ENCODE peak calls at places on chromosome 9, in eight cellular contexts. K, I, V, B, P, N, M and D are unnamed samples.

GRCh38 chr9:95757026-95757425 is 118.5 kb upstream of the ERCC6L2 start:
- DNase-seq in M (no peak), K (no peak), N (no peak), P (no peak), I (no peak), V (peak), B (no peak), D (no peak)

GRCh38 chr9:106933470-106933869 is 70.5 kb downstream of the ZNF462 start:
- DNase-seq in N (no peak), B (no peak), K (no peak), P (no peak), M (no peak), V (no peak), I (no peak), D (no peak)

GRCh38 chr9:25691786-25692185 is 13.5 kb upstream of the TUSC1 start:
- DNase-seq in V (no peak), P (no peak), B (no peak), N (no peak), M (no peak), K (no peak), I (no peak), D (no peak)

GRCh38 chr9:137342482-137342881 is 40.4 kb upstream of the NRARP start:
- DNase-seq in B (no peak), M (no peak), N (no peak), I (no peak), V (no peak), K (no peak), P (no peak), D (peak)

GRCh38 chr9:134325813-134326753 is at the start of gene RXRA:
- DNase-seq in M (peak), I (peak), V (peak), K (peak), P (peak), N (peak), B (peak), D (no peak)

GRCh38 chr9:116323012-116323411 is 169.4 kb downstream of the PAPPA start:
- DNase-seq in K (no peak), N (no peak), I (no peak), B (no peak), P (no peak), M (no peak), V (no peak), D (no peak)

GRCh38 chr9:124199474-124199873 is 58.3 kb upstream of the NEK6 start:
- DNase-seq in N (no peak), K (no peak), P (no peak), V (no peak), I (no peak), B (no peak), M (no peak), D (no peak)

GRCh38 chr9:95833549-95834178 is 41.8 kb upstream of the ERCC6L2 start:
- DNase-seq in I (no peak), V (no peak), B (no peak), N (no peak), K (no peak), M (no peak), P (no peak), D (no peak)

GRCh38 chr9:2321523-2322148 is 300.0 kb upstream of the VLDLR start:
- DNase-seq in B (no peak), P (no peak), V (no peak), K (no peak), I (no peak), M (no peak), N (no peak), D (no peak)

GRCh38 chr9:34719021-34719768 is 9.3 kb upstream of the CCL21 start:
- DNase-seq in M (no peak), K (no peak), B (no peak), I (no peak), P (no peak), V (no peak), N (no peak), D (no peak)

GRCh38 chr9:14895806-14896205 is 14.4 kb downstream of the FREM1 start:
- DNase-seq in N (no peak), K (no peak), M (no peak), I (no peak), V (no peak), B (no peak), P (no peak), D (no peak)

GRCh38 chr9:102434545-102434944 is 560.6 kb upstream of the CYLC2 start:
- DNase-seq in V (no peak), P (no peak), N (no peak), M (no peak), I (no peak), K (no peak), B (no peak), D (no peak)

GRCh38 chr9:89750117-89750551 is 145.3 kb downstream of the GADD45G start:
- DNase-seq in I (no peak), N (no peak), V (no peak), B (peak), P (no peak), M (peak), K (peak), D (no peak)

GRCh38 chr9:35000535-35001284 is 11.2 kb downstream of the DNAJB5 start:
- DNase-seq in B (no peak), M (no peak), I (no peak), K (no peak), V (no peak), P (no peak), N (no peak), D (peak)

GRCh38 chr9:126150411-126151030 is 176.1 kb upstream of the MVB12B start:
- DNase-seq in K (no peak), I (no peak), N (no peak), V (no peak), B (no peak), P (no peak), M (peak), D (peak)

GRCh38 chr9:125815568-125815967 is 68.4 kb downstream of the PBX3 start:
- DNase-seq in P (no peak), M (no peak), B (no peak), K (no peak), I (no peak), N (no peak), V (no peak), D (no peak)

GRCh38 chr9:7266911-7267555 is 509.3 kb downstream of the KDM4C start:
- DNase-seq in M (no peak), B (no peak), I (no peak), K (no peak), V (no peak), N (no peak), P (no peak), D (no peak)

GRCh38 chr9:23492126-23493002 is 333.7 kb downstream of the ELAVL2 start:
- DNase-seq in V (no peak), N (no peak), P (no peak), B (no peak), I (peak), K (no peak), M (no peak), D (no peak)

GRCh38 chr9:18238254-18238653 is 235.7 kb upstream of the ADAMTSL1 start:
- DNase-seq in K (no peak), M (no peak), I (no peak), P (no peak), V (no peak), N (no peak), B (no peak), D (no peak)

GRCh38 chr9:124271660-124272059 is 13.9 kb downstream of the NEK6 start:
- DNase-seq in V (no peak), K (no peak), M (no peak), B (no peak), I (no peak), P (no peak), N (no peak), D (no peak)

GRCh38 chr9:73782166-73782565 is 630.5 kb downstream of the ANXA1 start:
- DNase-seq in B (no peak), P (no peak), V (no peak), K (no peak), N (no peak), I (no peak), M (no peak), D (no peak)

GRCh38 chr9:99509900-99510299 is 287.8 kb downstream of the SEC61B start:
- DNase-seq in I (no peak), M (no peak), P (no peak), V (no peak), N (no peak), K (no peak), B (no peak), D (no peak)

GRCh38 chr9:81976351-81976750 is 12.2 kb upstream of the SPATA31D1 start:
- DNase-seq in P (no peak), M (no peak), N (no peak), B (no peak), V (no peak), I (no peak), K (no peak), D (no peak)
- TF ChIP-seq CTCF in P (no peak), M (no peak), N (no peak), B (no peak), V (no peak), I (no peak), K (no peak), D (no peak)

GRCh38 chr9:110186254-110186653 is 21.7 kb downstream of the C9orf152 start:
- DNase-seq in V (no peak), I (no peak), N (no peak), B (no peak), P (no peak), K (no peak), M (no peak), D (no peak)
- H3K4me3 ChIP-seq in V (no peak), I (no peak), N (no peak), B (no peak), P (no peak), K (no peak), M (no peak), D (no peak)

DNA sequence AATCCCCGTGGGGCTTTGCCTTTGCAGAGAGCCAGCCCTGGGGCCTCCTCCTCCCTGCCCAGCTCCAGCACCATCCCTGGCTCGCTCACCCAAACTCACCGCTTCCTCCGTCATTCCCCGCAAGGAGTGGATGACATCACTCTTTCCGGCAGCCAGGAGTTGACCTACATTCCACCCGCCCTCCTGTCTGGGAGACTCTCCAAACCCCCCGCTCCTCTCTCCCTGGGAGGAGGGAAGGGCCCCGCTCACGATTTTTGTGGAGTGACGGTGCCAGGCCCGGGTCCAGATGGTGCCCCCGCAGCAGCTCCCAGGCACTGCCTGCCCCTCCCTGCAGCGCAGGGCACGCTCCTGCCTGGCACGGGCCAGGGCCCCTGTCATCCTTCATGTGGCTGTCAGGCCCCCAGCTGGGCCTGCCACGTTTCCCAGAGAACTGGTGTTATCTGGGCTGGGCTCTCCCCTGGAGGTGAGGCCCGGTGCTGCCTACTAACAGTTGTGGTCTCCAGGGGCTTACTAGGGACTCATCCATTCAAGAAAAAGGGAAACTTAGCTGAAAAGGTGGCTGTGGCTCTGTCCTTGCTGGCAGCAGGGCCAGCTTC is 52.3 kb downstream of the NTNG2 start:
- DNase-seq in M (no peak), V (peak), B (peak), I (peak), P (no peak), N (peak), K (peak), D (peak)
- H3K27ac ChIP-seq in M (no peak), V (peak), B (peak), I (peak), P (no peak), N (no peak), K (peak), D (peak)

GRCh38 chr9:105360344-105360743 is 87.5 kb upstream of the FSD1L start:
- DNase-seq in V (no peak), B (no peak), P (no peak), I (no peak), N (no peak), K (no peak), M (no peak), D (no peak)
- TF ChIP-seq CTCF in V (no peak), B (no peak), P (no peak), I (no peak), N (no peak), K (no peak), M (no peak), D (no peak)

GRCh38 chr9:27108981-27109541 is at the start of gene TEK:
- DNase-seq in I (no peak), B (no peak), K (no peak), P (no peak), M (no peak), V (no peak), N (no peak), D (no peak)
- H3K4me3 ChIP-seq in I (no peak), B (peak), K (peak), P (peak), M (peak), V (peak), N (peak), D (peak)

GRCh38 chr9:115117999-115118470 is at the start of gene TNC:
- DNase-seq in B (peak), V (peak), P (peak), K (no peak), I (peak), N (peak), M (peak), D (peak)

GRCh38 chr9:115121140-115121710 is 3.3 kb upstream of the TNC start:
- DNase-seq in P (no peak), M (no peak), B (no peak), N (no peak), V (no peak), K (no peak), I (no peak), D (no peak)

GRCh38 chr9:115116620-115117284 is 1.2 kb downstream of the TNC start:
- DNase-seq in K (no peak), N (no peak), V (peak), P (no peak), I (no peak), B (no peak), M (no peak), D (no peak)

GRCh38 chr9:115115924-115116323 is 2.0 kb downstream of the TNC start:
- DNase-seq in V (no peak), M (no peak), I (peak), B (no peak), N (no peak), K (no peak), P (no peak), D (no peak)

DNA sequence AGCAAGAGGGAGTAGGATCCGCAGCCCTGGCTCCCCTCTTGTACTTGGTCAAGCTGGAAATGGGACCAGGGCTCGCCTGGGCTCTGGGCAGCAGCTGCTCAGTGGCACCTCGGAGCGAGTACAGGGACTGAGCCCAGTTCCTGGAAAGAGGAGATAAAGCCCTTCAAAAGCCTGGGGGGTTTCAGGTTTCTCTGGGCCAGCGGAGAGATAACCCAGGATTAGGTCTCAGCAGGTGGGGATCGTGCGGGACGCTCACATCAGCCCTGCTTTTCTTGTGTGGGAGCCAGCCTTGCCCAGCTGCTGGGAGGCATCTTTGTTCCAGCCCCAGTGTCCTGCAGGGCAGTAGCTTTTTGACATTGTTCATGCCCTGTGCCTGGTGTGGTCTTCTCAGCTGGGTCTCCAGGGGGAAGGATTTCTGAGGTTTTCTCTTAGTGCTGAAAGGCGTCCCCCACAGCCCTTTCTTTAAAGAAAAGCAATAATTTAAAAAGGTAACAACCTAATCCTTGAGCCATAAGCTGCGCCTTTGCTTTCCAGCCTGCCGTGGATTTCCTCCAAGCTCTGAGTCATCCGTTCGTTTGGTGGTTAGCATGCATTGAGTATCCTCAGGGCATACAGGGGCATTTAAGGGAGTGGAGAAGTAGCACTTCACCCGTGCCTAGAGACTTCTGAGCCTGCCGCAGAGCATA is 657 bp upstream of the TNC start:
- DNase-seq in P (peak), K (no peak), B (peak), I (peak), M (peak), V (peak), N (peak), D (peak)
- H3K27ac ChIP-seq in P (peak), K (no peak), B (no peak), I (peak), M (no peak), V (peak), N (peak), D (peak)

DNA sequence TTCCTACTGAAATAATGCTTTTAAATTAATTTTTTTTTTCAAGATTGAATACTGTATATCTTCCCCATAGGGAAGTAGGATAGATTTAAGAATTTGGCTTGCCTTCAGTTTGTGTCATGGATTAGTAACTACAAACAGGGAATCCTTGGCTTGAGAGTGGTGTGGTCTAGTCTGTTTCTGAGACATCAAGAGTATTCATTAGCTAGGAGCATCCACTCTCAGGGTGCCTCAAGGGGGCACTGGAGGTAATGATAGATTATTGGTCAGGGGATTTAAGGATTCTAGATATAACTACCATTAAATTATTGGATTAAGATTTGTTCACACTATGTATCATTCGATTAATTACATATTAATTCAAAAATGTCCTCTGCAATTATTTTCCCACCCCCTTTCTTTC is 91.8 kb upstream of the TXNDC8 start:
- DNase-seq in V (no peak), M (no peak), N (no peak), I (no peak), P (no peak), K (no peak), B (no peak), D (no peak)
- TF ChIP-seq CTCF in V (no peak), M (no peak), N (no peak), I (no peak), P (no peak), K (no peak), B (no peak), D (no peak)

DNA sequence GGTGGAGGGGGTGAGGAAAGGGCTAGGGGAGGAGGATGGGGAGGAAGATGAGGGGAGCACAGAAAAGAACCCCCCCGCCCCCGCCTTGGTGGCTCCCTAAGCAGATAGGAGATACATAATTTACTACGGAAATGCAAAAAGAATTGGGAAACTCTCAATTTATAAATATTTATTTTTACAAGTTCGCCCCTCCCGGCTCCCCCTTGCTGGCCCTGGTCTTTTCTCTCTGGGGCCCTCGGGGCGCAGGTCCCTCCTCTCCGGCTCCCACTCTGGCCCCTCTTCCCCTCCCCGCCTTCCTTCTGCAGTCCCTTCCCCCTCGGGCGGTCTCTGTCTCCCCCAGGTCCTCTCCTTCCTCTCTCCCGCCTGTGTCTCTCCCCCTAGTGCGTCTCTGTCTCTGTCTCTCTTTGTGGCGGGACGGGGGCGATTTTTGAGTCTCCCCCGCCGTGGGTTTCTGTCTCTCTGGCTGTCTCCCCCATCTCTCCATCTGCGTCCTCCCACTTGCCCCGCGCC is 173.6 kb upstream of the IER5L start:
- DNase-seq in P (no peak), B (no peak), N (no peak), M (no peak), V (no peak), K (no peak), I (peak), D (no peak)
- H3K4me3 ChIP-seq in P (peak), B (peak), N (peak), M (peak), V (peak), K (peak), I (peak), D (peak)